ENCODE peak calls at places on chromosomes 12 and 14, in five cellular contexts. U, Y, F, C and H are unnamed samples. For H3K4me1, the result is how much of the 10 kb centered on the place peaks cover.

GRCh38 chr12:46198913-46199312 is 69.9 kb downstream of the SLC38A1 start:
- DNase-seq in C (no peak), Y (no peak), F (no peak), U (no peak), H (no peak)

GRCh38 chr12:3593906-3594305 is 102.9 kb downstream of the PRMT8 start:
- DNase-seq in Y (no peak), C (no peak), U (no peak), F (no peak), H (no peak)

GRCh38 chr12:34204830-34205285 is 182.6 kb downstream of the ALG10 start:
- DNase-seq in U (no peak), Y (no peak), F (no peak), C (no peak), H (no peak)

GRCh38 chr12:45914090-45914489 is 76.3 kb downstream of the SCAF11 start:
- DNase-seq in F (no peak), C (no peak), Y (peak), U (no peak), H (no peak)

GRCh38 chr14:84421611-84422010 is 1108.3 kb upstream of the FLRT2 start:
- DNase-seq in F (no peak), C (no peak), U (no peak), Y (no peak), H (no peak)

GRCh38 chr14:51138353-51139103 is 43.6 kb upstream of the TRIM9 start:
- DNase-seq in C (no peak), Y (no peak), F (no peak), U (no peak), H (no peak)

GRCh38 chr12:70719672-70720420 is 82.6 kb upstream of the PTPRB start:
- DNase-seq in U (no peak), Y (peak), C (peak), F (peak), H (peak)

GRCh38 chr14:31692376-31692781 is 131.2 kb downstream of the NUBPL start:
- DNase-seq in F (peak), Y (no peak), C (no peak), U (no peak), H (no peak)

DNA sequence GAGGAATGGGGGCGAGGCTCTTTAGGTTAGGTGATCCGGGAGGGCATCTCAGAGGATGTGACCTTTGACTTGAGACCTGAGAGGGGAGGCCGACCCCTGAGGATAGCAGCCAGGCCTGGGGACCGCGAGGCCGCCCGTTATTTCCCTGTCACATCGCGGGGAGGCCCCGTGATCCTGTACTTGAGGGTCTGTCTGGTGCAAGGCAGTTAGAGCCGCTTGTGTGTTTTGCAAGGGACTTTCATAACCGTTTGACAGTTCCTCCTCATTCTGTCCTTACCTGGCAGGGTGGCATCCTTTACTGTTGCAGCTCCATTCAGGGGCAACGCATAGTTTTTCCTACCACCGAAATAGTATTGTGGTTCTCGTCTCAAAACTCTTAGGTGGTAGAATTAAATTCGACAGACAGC is 764 bp downstream of the VRK1 start:
- DNase-seq in U (no peak), Y (no peak), F (peak), C (peak), H (no peak)
- H3K4me1 ChIP-seq in U (under half), Y (under half), F (under half), C (under half), H (under half)

DNA sequence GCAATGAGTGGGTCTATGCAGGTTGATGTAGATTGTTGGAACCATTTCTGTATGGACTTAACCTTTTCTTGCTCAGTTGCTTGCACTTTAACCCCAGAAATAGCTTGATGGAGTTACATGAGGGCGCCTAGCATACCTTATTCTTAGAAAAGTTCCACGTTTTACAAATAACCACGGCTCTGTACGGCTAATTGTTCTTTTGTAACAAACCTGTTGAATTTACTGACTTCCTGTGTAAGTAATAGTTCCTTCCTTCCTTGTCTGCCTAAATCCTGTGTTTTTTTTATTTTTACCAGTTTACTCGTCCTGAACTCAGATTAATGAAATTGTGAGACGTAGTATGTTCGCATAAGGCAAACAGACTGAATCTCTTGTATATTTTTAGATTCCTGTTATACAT is 106.2 kb downstream of the FGD4 start:
- DNase-seq in U (no peak), Y (no peak), C (no peak), F (no peak), H (no peak)
- H3K4me1 ChIP-seq in U (under half), Y (half or more), C (under half), F (under half), H (under half)

DNA sequence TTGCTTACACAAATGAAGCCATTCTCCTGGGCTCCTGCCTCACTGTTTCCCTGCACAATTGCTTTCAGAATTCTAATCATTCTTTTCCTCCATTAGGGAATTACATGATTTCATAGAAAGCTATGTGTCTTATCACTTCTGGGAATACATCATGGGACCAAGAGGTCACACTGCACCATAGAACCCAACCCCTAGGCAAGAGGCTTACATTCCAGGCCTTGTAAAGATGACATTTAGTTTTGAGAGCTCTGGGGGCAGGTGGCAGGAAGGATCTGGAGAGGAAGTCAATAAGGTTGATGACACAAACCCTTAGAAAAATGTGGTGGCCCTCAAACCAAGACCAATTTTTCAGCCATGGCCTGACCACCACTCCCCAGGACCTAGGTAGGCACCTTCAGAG is 57.1 kb downstream of the NUAK1 start:
- DNase-seq in Y (no peak), C (peak), U (no peak), F (no peak), H (no peak)
- H3K4me1 ChIP-seq in Y (under half), C (under half), U (under half), F (under half), H (under half)

GRCh38 chr14:28406181-28406580 is 360.4 kb upstream of the FOXG1 start:
- DNase-seq in Y (no peak), F (no peak), U (no peak), C (no peak), H (no peak)
- H3K4me1 ChIP-seq in Y (under half), F (under half), U (under half), C (under half), H (under half)

DNA sequence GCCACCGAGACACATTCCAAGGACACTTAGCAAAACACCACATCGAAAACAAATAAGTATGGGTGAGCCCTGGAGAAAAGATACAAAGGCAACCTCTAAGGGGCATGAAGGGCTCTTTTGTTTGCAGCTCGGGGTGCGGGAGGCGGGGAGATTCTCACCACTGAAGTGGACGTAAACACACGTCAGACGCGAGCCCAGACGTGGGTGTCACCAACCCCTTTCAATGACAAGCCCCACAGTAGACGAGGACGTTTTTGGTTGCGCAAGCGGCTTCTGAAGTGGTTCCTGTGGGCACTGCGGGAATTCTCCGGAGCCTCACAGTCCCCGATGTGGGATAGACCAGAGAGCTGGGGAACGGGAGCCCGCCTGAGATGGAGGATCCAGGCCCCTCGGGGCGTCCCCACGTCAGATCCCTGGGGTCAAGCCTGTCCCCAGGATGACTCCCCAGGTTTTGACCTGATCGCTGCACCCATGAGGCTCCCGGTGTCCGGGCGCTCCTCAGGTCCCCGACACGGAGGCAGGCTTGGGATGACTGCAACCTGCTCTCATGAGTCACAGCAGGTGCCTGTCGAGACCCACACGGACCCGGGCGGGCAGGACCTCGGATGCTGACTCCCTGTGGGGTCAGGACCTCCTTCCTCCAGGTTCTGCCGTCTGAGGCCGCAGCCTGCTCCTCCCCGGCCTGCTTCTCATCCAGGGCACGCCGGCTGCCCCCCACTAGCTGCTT is 20.3 kb upstream of the ADGRD1 start:
- DNase-seq in C (no peak), F (no peak), Y (no peak), U (no peak), H (no peak)
- H3K4me1 ChIP-seq in C (under half), F (under half), Y (under half), U (under half), H (under half)

DNA sequence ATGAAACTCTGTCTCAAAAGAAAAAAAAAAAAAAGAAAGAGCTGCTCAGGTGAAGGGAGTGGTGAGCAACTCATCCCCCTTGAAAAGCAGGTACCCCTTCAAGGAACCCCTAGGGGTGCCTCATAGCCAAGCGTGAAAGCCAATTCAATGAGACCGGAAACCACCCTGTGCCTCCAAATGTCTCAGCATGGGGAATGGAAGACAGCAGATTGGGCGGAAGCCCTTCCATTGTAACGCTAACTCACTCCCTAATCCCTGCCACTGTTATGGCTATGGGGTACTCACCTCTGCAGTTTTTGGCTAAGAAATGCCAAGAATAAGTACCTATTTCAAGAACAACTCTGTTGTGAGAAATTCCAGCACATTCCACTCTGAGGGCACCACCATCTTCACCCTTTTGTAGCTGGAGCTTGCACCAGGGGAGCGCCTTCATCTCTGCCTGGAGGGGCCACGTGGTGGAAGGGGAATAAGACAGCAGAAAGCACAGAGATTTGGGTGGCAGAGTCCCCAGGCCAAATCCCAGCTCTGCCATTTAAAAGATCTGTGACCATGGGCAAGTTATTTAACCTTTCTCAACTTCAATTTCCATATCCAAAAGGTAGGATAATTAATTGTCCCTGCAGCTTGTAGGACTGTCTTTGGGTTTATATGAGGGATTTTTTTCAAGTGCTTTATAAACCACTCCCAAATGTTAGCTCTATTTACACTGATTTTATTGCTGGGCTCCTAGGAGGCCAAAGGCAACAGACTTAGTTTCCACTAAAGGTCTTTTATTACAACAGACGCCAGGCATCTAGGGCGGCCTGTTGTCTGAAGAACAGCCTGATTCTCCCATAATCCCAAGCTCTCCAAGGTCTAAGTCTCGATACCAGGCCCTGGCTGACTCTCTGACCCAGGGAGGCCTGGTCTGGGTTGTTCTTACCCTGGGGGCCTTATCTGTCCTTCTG is 63.9 kb downstream of the ITPK1 start:
- DNase-seq in Y (peak), U (no peak), F (no peak), C (no peak), H (no peak)
- H3K4me1 ChIP-seq in Y (under half), U (under half), F (under half), C (under half), H (under half)

GRCh38 chr12:57237653-57237951 is 8.1 kb downstream of the SHMT2 start:
- DNase-seq in F (no peak), Y (no peak), C (no peak), U (no peak), H (no peak)
- H3K4me1 ChIP-seq in F (under half), Y (half or more), C (half or more), U (under half), H (half or more)

GRCh38 chr12:16588812-16589211 is 17.1 kb downstream of the LMO3 start:
- DNase-seq in Y (no peak), F (no peak), C (no peak), U (no peak), H (no peak)
- H3K4me1 ChIP-seq in Y (under half), F (under half), C (under half), U (under half), H (under half)